ENCODE peak calls at places on chromosomes 3 and 15, in seven cellular contexts. G is MM.1S, B is B cell, E is PC-3, P is ovary, F is GM13976, S is lower lobe of right lung. C is an unnamed sample.

GRCh38 chr15:41746802-41747201 is 27.5 kb upstream of the MAPKBP1 start:
- DNase-seq in E (peak), S (no peak), P (no peak), G (no peak), B (no peak), F (no peak), C (no peak)

GRCh38 chr15:95284933-95285401 is 1045.5 kb upstream of the NR2F2 start:
- DNase-seq in P (no peak), B (no peak), S (no peak), E (peak), G (peak), F (no peak), C (no peak)

GRCh38 chr15:97729270-97729669 is 231.2 kb upstream of the ARRDC4 start:
- DNase-seq in S (no peak), B (no peak), F (no peak), E (no peak), G (no peak), P (no peak), C (no peak)

GRCh38 chr3:151837057-151837456 is 23.1 kb downstream of the AADAC start:
- DNase-seq in B (no peak), F (no peak), G (no peak), S (no peak), E (peak), P (no peak), C (no peak)

GRCh38 chr3:178170698-178171535 is 365.3 kb upstream of the KCNMB2 start:
- DNase-seq in P (no peak), E (peak), S (no peak), F (no peak), B (no peak), G (no peak), C (no peak)

GRCh38 chr3:32239638-32240550 is 1.4 kb downstream of the CMTM8 start:
- DNase-seq in E (peak), B (peak), P (no peak), S (no peak), F (peak), G (peak), C (no peak)

GRCh38 chr3:179954226-179954870 is 82.4 kb downstream of the PEX5L start:
- DNase-seq in G (no peak), F (no peak), P (no peak), S (no peak), B (no peak), E (no peak), C (no peak)

GRCh38 chr15:90883971-90884718 is at the start of gene FES:
- DNase-seq in P (peak), F (peak), S (peak), G (no peak), B (peak), E (no peak), C (no peak)

GRCh38 chr3:33023176-33024136 is 72.0 kb downstream of the CCR4 start:
- DNase-seq in S (no peak), G (no peak), F (no peak), P (no peak), E (peak), B (no peak), C (no peak)

GRCh38 chr15:70415330-70415884 is 317.7 kb upstream of the TLE3 start:
- DNase-seq in E (no peak), P (no peak), G (no peak), B (no peak), F (no peak), S (no peak), C (no peak)

GRCh38 chr15:96254168-96254567 is 76.3 kb upstream of the NR2F2 start:
- DNase-seq in G (no peak), F (no peak), S (no peak), E (no peak), B (no peak), P (no peak), C (no peak)

GRCh38 chr3:84965141-84965540 is 6.4 kb downstream of the CADM2 start:
- DNase-seq in S (no peak), F (no peak), G (peak), E (peak), P (no peak), B (no peak), C (no peak)

GRCh38 chr3:157120071-157120892 is 39.7 kb downstream of the CCNL1 start:
- DNase-seq in F (no peak), S (no peak), E (no peak), G (no peak), P (no peak), B (no peak), C (no peak)

GRCh38 chr15:85142324-85142723 is 160.7 kb downstream of the PDE8A start:
- DNase-seq in G (no peak), S (no peak), F (no peak), E (peak), P (no peak), B (no peak), C (no peak)

DNA sequence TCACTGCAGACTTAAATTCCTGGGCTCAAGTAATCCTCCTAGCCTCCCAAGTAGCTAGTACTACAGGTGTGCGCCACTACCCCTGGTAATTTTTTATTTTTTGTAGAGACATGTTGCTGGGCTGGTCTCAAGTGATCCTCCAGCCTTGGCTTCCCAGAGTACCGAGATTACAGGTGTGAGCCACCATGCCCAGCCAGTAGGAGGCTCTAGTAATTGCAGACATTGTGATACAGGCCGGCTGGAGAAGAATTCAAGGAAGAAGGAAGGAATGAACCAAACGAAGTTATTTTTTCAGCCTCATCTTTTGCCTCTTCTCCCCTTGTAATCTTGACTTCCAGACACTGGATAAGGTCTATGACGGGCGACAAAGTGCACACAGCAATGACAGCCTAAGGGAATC is 3.2 kb upstream of the PPP4R2 start:
- DNase-seq in F (no peak), S (no peak), E (peak), P (no peak), B (no peak), G (no peak), C (no peak)
- TF ChIP-seq CTCF in F (no peak), S (no peak), E (peak), P (no peak), B (no peak), G (peak), C (no peak)

GRCh38 chr15:57526615-57527014 is 65.1 kb upstream of the MYZAP start:
- DNase-seq in G (no peak), P (no peak), B (no peak), E (no peak), F (no peak), S (no peak), C (no peak)

GRCh38 chr15:57529748-57530147 is 62.0 kb upstream of the MYZAP start:
- DNase-seq in B (no peak), E (no peak), F (no peak), G (no peak), P (no peak), S (no peak), C (no peak)

GRCh38 chr15:57527382-57528091 is 64.2 kb upstream of the MYZAP start:
- DNase-seq in E (peak), P (no peak), S (no peak), B (peak), F (peak), G (peak), C (no peak)

GRCh38 chr15:57526076-57526475 is 65.6 kb upstream of the MYZAP start:
- DNase-seq in F (no peak), S (no peak), G (no peak), P (no peak), B (no peak), E (no peak), C (no peak)

GRCh38 chr15:57528940-57529565 is 62.7 kb upstream of the MYZAP start:
- DNase-seq in G (no peak), S (no peak), B (no peak), P (no peak), F (no peak), E (no peak), C (no peak)
- TF ChIP-seq CTCF in G (no peak), S (no peak), B (no peak), P (no peak), F (no peak), E (no peak), C (no peak)

GRCh38 chr3:129323651-129324294 is 45.1 kb downstream of the HMCES start:
- DNase-seq in G (peak), P (no peak), B (peak), F (peak), E (no peak), S (no peak), C (no peak)
- TF ChIP-seq CTCF in G (peak), P (no peak), B (peak), F (no peak), E (no peak), S (peak), C (no peak)

GRCh38 chr3:132488136-132488535 is 70.8 kb downstream of the DNAJC13 start:
- DNase-seq in S (no peak), P (no peak), G (no peak), F (no peak), E (no peak), B (no peak), C (no peak)
- TF ChIP-seq CTCF in S (no peak), P (no peak), G (no peak), F (no peak), E (no peak), B (no peak), C (no peak)

DNA sequence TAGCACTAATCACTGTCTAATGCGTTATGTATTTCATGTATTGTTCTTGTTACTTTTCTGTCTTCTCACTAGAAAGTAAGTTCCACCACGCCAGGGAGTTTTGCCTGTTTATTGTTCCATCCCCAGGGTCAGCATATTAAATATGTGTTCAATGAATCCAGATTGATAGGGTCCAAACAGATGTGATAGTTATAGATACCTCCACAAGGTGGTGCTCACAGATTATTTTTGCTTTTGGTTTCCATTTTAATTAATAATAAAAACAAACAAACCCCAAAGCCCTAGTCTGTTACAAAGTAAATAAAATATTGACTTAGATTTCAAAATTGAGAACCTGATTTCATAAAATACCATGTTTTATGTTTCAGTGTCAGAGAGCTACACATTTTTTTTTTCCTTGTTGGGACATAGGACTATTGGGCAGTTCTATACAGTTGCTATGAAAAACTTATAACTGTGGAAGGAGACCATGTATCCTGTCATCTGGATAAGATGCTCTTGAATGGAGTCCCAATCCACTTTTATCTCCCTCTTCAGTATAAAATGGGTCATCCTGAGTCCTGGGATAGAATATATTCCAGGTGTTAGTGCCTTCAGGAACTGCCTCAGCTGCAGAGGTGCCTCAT is 12.4 kb downstream of the OTOL1 start:
- DNase-seq in F (peak), S (no peak), E (peak), P (no peak), B (no peak), G (peak), C (no peak)
- TF ChIP-seq CTCF in F (peak), S (no peak), E (peak), P (no peak), B (peak), G (peak), C (no peak)